ENCODE peak calls at places on chromosomes 7 and 10, in eight cellular contexts. B is lower lobe of right lung; X is kidney epithelial cell; H is GM04503; T is foreskin melanocyte; P is NK-92 treated with Interleukin-12 subunit alpha and Interleukin-12 subunit beta, amount 100 ng/mL, for 24 hours; D is stimulated activated CD4-positive, alpha-beta T cell treated with anti-CD3 and anti-CD28 coated beads, Interleukin-1b, Interleukin-23, amount 100 ng/mL, for 4 hours; W is head of caudate nucleus. J is an unnamed sample.
A peak's percentile ranks its signal among the peaks of the same experiment; 100 is the strongest.

GRCh38 chr10:49398000-49398861 is 2.3 kb upstream of the DRGX start:
- DNase-seq in X (no peak), H (no peak), D (peak; percentile 18), B (peak; percentile 67), W (peak; percentile 5), T (peak; percentile 19), P (no peak), J (no peak)

GRCh38 chr7:96449094-96449493 is 127.2 kb upstream of the SLC25A13 start:
- DNase-seq in B (no peak), T (no peak), D (no peak), W (no peak), H (no peak), P (no peak), X (no peak), J (no peak)

GRCh38 chr10:12635127-12635541 is 285.8 kb downstream of the CAMK1D start:
- DNase-seq in H (no peak), D (peak; percentile 17), W (no peak), T (no peak), P (no peak), X (peak; percentile 16), B (no peak), J (no peak)

GRCh38 chr7:155885162-155886160 is 73.2 kb upstream of the SHH start:
- DNase-seq in X (peak; percentile 34), B (no peak), H (no peak), T (no peak), P (no peak), W (no peak), D (no peak), J (peak; percentile 8)

GRCh38 chr7:77791336-77791735 is 6.9 kb downstream of the TMEM60 start:
- DNase-seq in P (no peak), W (no peak), H (no peak), T (no peak), D (no peak), B (no peak), X (no peak), J (no peak)

GRCh38 chr10:92664322-92664721 is 25.4 kb upstream of the HHEX start:
- DNase-seq in W (no peak), D (no peak), H (no peak), B (no peak), P (no peak), X (no peak), T (no peak), J (no peak)

GRCh38 chr7:24318326-24318725 is 34.3 kb downstream of the NPY start:
- DNase-seq in H (no peak), T (peak; percentile 8), X (no peak), D (no peak), W (no peak), P (no peak), B (no peak), J (no peak)

GRCh38 chr10:100749309-100750217 is 4.2 kb downstream of the PAX2 start:
- DNase-seq in W (no peak), D (no peak), P (no peak), B (no peak), T (no peak), X (no peak), H (no peak), J (no peak)

GRCh38 chr10:121823993-121824463 is 103.8 kb downstream of the ATE1 start:
- DNase-seq in H (no peak), X (peak; percentile 1), P (no peak), D (no peak), B (no peak), W (no peak), T (peak; percentile 60), J (peak; percentile 25)

GRCh38 chr10:123573236-123574147 is 92.7 kb upstream of the GPR26 start:
- DNase-seq in W (no peak), B (peak; percentile 67), H (no peak), X (no peak), P (peak; percentile 23), T (no peak), D (peak; percentile 5), J (no peak)

GRCh38 chr7:151286148-151286547 is 37.7 kb upstream of the SMARCD3 start:
- DNase-seq in H (no peak), B (no peak), D (no peak), T (no peak), X (no peak), P (no peak), W (no peak), J (no peak)

GRCh38 chr7:18140943-18141342 is 113.3 kb upstream of the PRPS1L1 start:
- DNase-seq in T (no peak), P (no peak), D (no peak), B (no peak), X (no peak), W (no peak), H (no peak), J (no peak)

GRCh38 chr10:101085846-101086245 is 24.1 kb downstream of the KAZALD1 start:
- DNase-seq in P (no peak), H (no peak), T (peak; percentile 88), W (no peak), X (no peak), B (no peak), D (no peak), J (no peak)

GRCh38 chr10:480928-481551 is 208.4 kb downstream of the DIP2C start:
- DNase-seq in P (no peak), X (no peak), W (no peak), H (no peak), D (no peak), B (no peak), T (peak; percentile 73), J (peak; percentile 44)

GRCh38 chr7:92768501-92769360 is 67.6 kb downstream of the CDK6 start:
- DNase-seq in X (no peak), B (no peak), D (no peak), P (no peak), W (no peak), H (no peak), T (no peak), J (no peak)

GRCh38 chr7:152615052-152615741 is 60.7 kb downstream of the XRCC2 start:
- DNase-seq in W (peak; percentile 13), T (peak; percentile 13), X (no peak), P (no peak), D (no peak), B (no peak), H (no peak), J (peak; percentile 13)

GRCh38 chr7:82434275-82435022 is 9.1 kb downstream of the CACNA2D1 start:
- DNase-seq in P (no peak), W (no peak), B (no peak), T (no peak), H (no peak), D (no peak), X (no peak), J (no peak)

GRCh38 chr7:157564518-157565177 is 227.8 kb downstream of the DNAJB6 start:
- DNase-seq in H (no peak), D (no peak), P (no peak), X (no peak), T (no peak), W (no peak), B (no peak), J (no peak)

GRCh38 chr10:79443338-79444242 is 1.8 kb downstream of the ZCCHC24 start:
- DNase-seq in B (no peak), W (no peak), H (no peak), X (no peak), P (no peak), D (no peak), T (no peak), J (no peak)

GRCh38 chr7:16278167-16278787 is 143.1 kb downstream of the CRPPA start:
- DNase-seq in D (no peak), H (no peak), W (no peak), T (no peak), B (no peak), P (no peak), X (no peak), J (no peak)

GRCh38 chr10:109934958-109935793 is 11.9 kb upstream of the XPNPEP1 start:
- DNase-seq in T (peak; percentile 88), X (peak; percentile 80), H (no peak), D (no peak), W (no peak), P (no peak), B (no peak), J (peak; percentile 39)

GRCh38 chr7:135316648-135317313 is 83.1 kb downstream of the STRA8 start:
- DNase-seq in X (no peak), T (no peak), W (no peak), P (no peak), B (no peak), D (no peak), H (no peak), J (no peak)

GRCh38 chr10:69375307-69376151 is 41.2 kb downstream of the TACR2 start:
- DNase-seq in B (no peak), W (no peak), X (no peak), T (no peak), P (no peak), H (no peak), D (no peak), J (no peak)

GRCh38 chr7:55144955-55145342 is 126.1 kb downstream of the EGFR start:
- DNase-seq in X (peak; percentile 53), H (no peak), B (no peak), D (no peak), T (no peak), W (no peak), P (no peak), J (no peak)

GRCh38 chr10:76433161-76434005 is 1002.0 kb downstream of the LRMDA start:
- DNase-seq in W (no peak), X (no peak), P (no peak), H (no peak), T (no peak), B (peak; percentile 63), D (no peak), J (peak; percentile 70)

GRCh38 chr7:74288034-74288881 is 949 bp upstream of the CLIP2 start:
- DNase-seq in P (no peak), H (no peak), T (no peak), W (no peak), X (no peak), B (no peak), D (no peak), J (no peak)

GRCh38 chr7:123601530-123601929 is at the start of gene ASB15:
- DNase-seq in T (no peak), H (no peak), X (no peak), B (no peak), P (no peak), W (no peak), D (no peak), J (peak; percentile 63)

GRCh38 chr7:14376711-14377110 is 387.2 kb upstream of the ETV1 start:
- DNase-seq in P (no peak), W (no peak), D (no peak), B (no peak), X (no peak), H (no peak), T (no peak), J (no peak)

GRCh38 chr7:152597514-152597913 is 78.4 kb downstream of the XRCC2 start:
- DNase-seq in W (no peak), B (no peak), X (no peak), D (no peak), H (no peak), T (no peak), P (no peak), J (no peak)

GRCh38 chr10:102775201-102775972 is 31.6 kb downstream of the WBP1L start:
- DNase-seq in W (no peak), D (no peak), T (no peak), B (no peak), X (no peak), H (no peak), P (no peak), J (no peak)

GRCh38 chr7:78420001-78420400 is 621.4 kb downstream of the PHTF2 start:
- DNase-seq in T (peak; percentile 38), W (no peak), P (no peak), B (no peak), D (no peak), H (no peak), X (no peak), J (no peak)